ENCODE peak calls at places on chromosomes 16 and 17, in nine cellular contexts. X, U, L, Q, W, B, O, D and A are unnamed samples.

GRCh38 chr17:2852211-2852610 is 56.0 kb downstream of the RAP1GAP2 start:
- DNase-seq in X (no peak), U (no peak), L (no peak), Q (no peak), W (no peak), B (no peak), O (no peak), D (no peak), A (no peak)

GRCh38 chr16:59665618-59666220 is 931.6 kb upstream of the GOT2 start:
- DNase-seq in X (no peak), U (no peak), L (no peak), Q (no peak), W (no peak), B (no peak), O (no peak), D (no peak), A (no peak)

GRCh38 chr17:1750628-1751027 is 8.0 kb downstream of the SERPINF2 start:
- DNase-seq in X (no peak), U (no peak), L (no peak), Q (no peak), W (no peak), B (no peak), O (no peak), D (no peak), A (no peak)

GRCh38 chr16:19926449-19927390 is 42.1 kb upstream of the GPRC5B start:
- DNase-seq in X (no peak), U (no peak), L (no peak), Q (no peak), W (no peak), B (no peak), O (no peak), D (no peak), A (no peak)

GRCh38 chr16:72474511-72475123 is 302.7 kb upstream of the PMFBP1 start:
- DNase-seq in X (no peak), U (no peak), L (no peak), Q (no peak), W (no peak), B (no peak), O (no peak), D (no peak), A (no peak)

GRCh38 chr16:64478258-64478906 is 643.5 kb downstream of the CDH11 start:
- DNase-seq in X (no peak), U (peak), L (no peak), Q (no peak), W (no peak), B (no peak), O (no peak), D (no peak), A (no peak)

GRCh38 chr17:64276961-64277505 is 14.0 kb upstream of the TEX2 start:
- DNase-seq in X (no peak), U (no peak), L (no peak), Q (no peak), W (no peak), B (no peak), O (no peak), D (no peak), A (no peak)

GRCh38 chr16:24609740-24610420 is 70.5 kb downstream of the RBBP6 start:
- DNase-seq in X (no peak), U (peak), L (peak), Q (no peak), W (peak), B (no peak), O (peak), D (no peak), A (peak)

GRCh38 chr16:12260647-12261262 is 284.2 kb downstream of the SNX29 start:
- DNase-seq in X (no peak), U (peak), L (peak), Q (peak), W (no peak), B (no peak), O (peak), D (no peak), A (no peak)

GRCh38 chr17:74478369-74479100 is 12.1 kb downstream of the CD300A start:
- DNase-seq in X (no peak), U (peak), L (no peak), Q (no peak), W (no peak), B (peak), O (no peak), D (no peak), A (no peak)

GRCh38 chr17:10069301-10069700 is 129.1 kb downstream of the GAS7 start:
- DNase-seq in X (no peak), U (peak), L (peak), Q (no peak), W (peak), B (no peak), O (peak), D (no peak), A (peak)

GRCh38 chr16:84851192-84852127 is 31.7 kb downstream of the CRISPLD2 start:
- DNase-seq in X (no peak), U (no peak), L (no peak), Q (peak), W (no peak), B (no peak), O (no peak), D (no peak), A (no peak)

GRCh38 chr16:2163211-2163881 is 7.8 kb downstream of the TRAF7 start:
- DNase-seq in X (no peak), U (no peak), L (no peak), Q (no peak), W (no peak), B (no peak), O (no peak), D (no peak), A (peak)

GRCh38 chr17:61323696-61324539 is 75.7 kb upstream of the TBX2 start:
- DNase-seq in X (no peak), U (no peak), L (peak), Q (no peak), W (peak), B (no peak), O (no peak), D (no peak), A (no peak)

GRCh38 chr16:75764154-75764768 is 38.0 kb upstream of the CPHXL start:
- DNase-seq in X (peak), U (peak), L (peak), Q (peak), W (peak), B (peak), O (peak), D (no peak), A (no peak)

GRCh38 chr16:85027968-85028637 is 508 bp downstream of the KIAA0513 start:
- DNase-seq in X (no peak), U (peak), L (no peak), Q (no peak), W (no peak), B (no peak), O (no peak), D (no peak), A (no peak)

GRCh38 chr17:718075-718474 is 3.4 kb upstream of the VPS53 start:
- DNase-seq in X (no peak), U (no peak), L (no peak), Q (no peak), W (no peak), B (no peak), O (no peak), D (no peak), A (no peak)

GRCh38 chr17:29131814-29132682 is 48.1 kb downstream of the MYO18A start:
- DNase-seq in X (no peak), U (no peak), L (no peak), Q (no peak), W (peak), B (no peak), O (no peak), D (no peak), A (no peak)

GRCh38 chr17:13086142-13086769 is 68.4 kb upstream of the ELAC2 start:
- DNase-seq in X (no peak), U (no peak), L (no peak), Q (no peak), W (no peak), B (no peak), O (no peak), D (no peak), A (no peak)

GRCh38 chr17:45228121-45228941 is 6.6 kb downstream of the FMNL1 start:
- DNase-seq in X (peak), U (peak), L (no peak), Q (no peak), W (no peak), B (no peak), O (no peak), D (no peak), A (no peak)

GRCh38 chr17:45225964-45226530 is 4.4 kb downstream of the FMNL1 start:
- DNase-seq in X (peak), U (peak), L (peak), Q (no peak), W (no peak), B (peak), O (peak), D (no peak), A (no peak)

GRCh38 chr17:45226620-45227019 is 4.9 kb downstream of the FMNL1 start:
- DNase-seq in X (no peak), U (no peak), L (no peak), Q (no peak), W (no peak), B (no peak), O (no peak), D (no peak), A (no peak)

GRCh38 chr17:45227631-45228120 is 6.0 kb downstream of the FMNL1 start:
- DNase-seq in X (peak), U (no peak), L (no peak), Q (no peak), W (no peak), B (no peak), O (no peak), D (no peak), A (no peak)

GRCh38 chr17:45227101-45227591 is 5.5 kb downstream of the FMNL1 start:
- DNase-seq in X (peak), U (no peak), L (no peak), Q (no peak), W (no peak), B (peak), O (no peak), D (no peak), A (no peak)
- TF ChIP-seq POLR2A in X (peak), U (no peak), L (no peak), Q (no peak), W (no peak), B (no peak), O (no peak), D (no peak), A (no peak)

GRCh38 chr16:78099372-78100161 is at the start of gene WWOX:
- DNase-seq in X (peak), U (peak), L (peak), Q (peak), W (peak), B (peak), O (peak), D (peak), A (peak)
- TF ChIP-seq POLR2A in X (peak), U (peak), L (no peak), Q (peak), W (peak), B (no peak), O (no peak), D (no peak), A (no peak)

DNA sequence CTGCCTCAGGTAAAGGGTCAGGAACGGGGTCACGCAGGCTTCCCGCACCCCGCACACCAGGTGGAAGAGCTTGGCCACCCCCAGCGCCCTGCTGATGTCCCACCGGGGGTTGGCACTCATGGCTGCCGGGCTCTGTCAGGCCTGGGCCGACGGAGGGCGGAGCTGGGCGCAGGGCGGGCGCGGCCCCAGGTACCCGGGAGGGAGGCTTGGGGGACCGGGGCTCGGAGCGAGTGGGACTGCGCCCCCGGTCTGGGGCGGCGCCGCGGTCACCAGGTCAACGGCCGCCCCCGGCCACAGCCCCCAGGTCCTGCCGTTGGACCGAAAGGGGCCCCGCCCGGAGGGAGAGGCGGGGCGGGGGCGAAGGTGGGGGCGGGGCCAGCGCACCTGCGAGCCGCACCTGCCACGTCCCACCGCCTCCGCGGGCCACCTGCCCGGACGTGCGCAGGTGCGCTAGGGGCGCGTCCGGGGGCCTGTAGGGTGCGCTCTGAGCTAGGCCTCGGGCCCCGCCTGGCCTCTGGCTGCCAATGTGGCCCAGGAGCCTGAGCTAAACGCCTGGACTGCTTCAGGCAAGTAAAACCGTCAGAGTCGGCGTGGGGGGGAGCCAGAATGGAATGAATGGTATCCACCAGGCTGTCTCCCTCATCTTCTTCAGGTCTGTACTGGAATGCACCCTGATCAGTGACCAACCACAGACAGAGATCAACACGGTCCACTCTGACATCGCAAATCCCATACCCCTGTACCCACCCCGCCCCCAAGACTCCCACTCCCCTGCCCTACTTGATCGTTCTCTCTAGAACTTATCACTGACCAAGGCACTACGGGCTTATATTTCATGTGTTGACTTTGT is at the start of gene MFSD6L:
- DNase-seq in X (no peak), U (peak), L (no peak), Q (no peak), W (no peak), B (no peak), O (no peak), D (no peak), A (no peak)
- TF ChIP-seq POLR2A in X (peak), U (peak), L (no peak), Q (no peak), W (no peak), B (no peak), O (no peak), D (no peak), A (no peak)

GRCh38 chr16:790086-790485 is 1.7 kb downstream of the CHTF18 start:
- DNase-seq in X (no peak), U (no peak), L (no peak), Q (no peak), W (no peak), B (no peak), O (no peak), D (no peak), A (no peak)

GRCh38 chr16:787978-788398 is at the start of gene RPUSD1:
- DNase-seq in X (no peak), U (no peak), L (no peak), Q (no peak), W (no peak), B (peak), O (no peak), D (no peak), A (no peak)

GRCh38 chr16:787261-787966 is 767 bp downstream of the RPUSD1 start:
- DNase-seq in X (no peak), U (no peak), L (no peak), Q (no peak), W (no peak), B (no peak), O (no peak), D (no peak), A (no peak)

GRCh38 chr16:789451-789850 is 1.0 kb downstream of the CHTF18 start:
- DNase-seq in X (no peak), U (no peak), L (no peak), Q (no peak), W (no peak), B (no peak), O (no peak), D (no peak), A (no peak)

GRCh38 chr16:788399-789126 is at the start of gene CHTF18:
- DNase-seq in X (peak), U (peak), L (peak), Q (peak), W (peak), B (peak), O (peak), D (peak), A (peak)
- TF ChIP-seq POLR2A in X (no peak), U (no peak), L (no peak), Q (peak), W (peak), B (no peak), O (no peak), D (no peak), A (no peak)

GRCh38 chr16:30445408-30446202 is at the start of gene SEPHS2:
- DNase-seq in X (peak), U (peak), L (peak), Q (peak), W (peak), B (peak), O (peak), D (peak), A (peak)
- TF ChIP-seq POLR2A in X (peak), U (peak), L (peak), Q (peak), W (peak), B (peak), O (no peak), D (peak), A (peak)

GRCh38 chr16:3731126-3731935 is 14.0 kb upstream of the TRAP1 start:
- DNase-seq in X (no peak), U (no peak), L (no peak), Q (no peak), W (no peak), B (no peak), O (no peak), D (no peak), A (no peak)
- TF ChIP-seq POLR2A in X (no peak), U (no peak), L (no peak), Q (no peak), W (no peak), B (no peak), O (no peak), D (no peak), A (no peak)

DNA sequence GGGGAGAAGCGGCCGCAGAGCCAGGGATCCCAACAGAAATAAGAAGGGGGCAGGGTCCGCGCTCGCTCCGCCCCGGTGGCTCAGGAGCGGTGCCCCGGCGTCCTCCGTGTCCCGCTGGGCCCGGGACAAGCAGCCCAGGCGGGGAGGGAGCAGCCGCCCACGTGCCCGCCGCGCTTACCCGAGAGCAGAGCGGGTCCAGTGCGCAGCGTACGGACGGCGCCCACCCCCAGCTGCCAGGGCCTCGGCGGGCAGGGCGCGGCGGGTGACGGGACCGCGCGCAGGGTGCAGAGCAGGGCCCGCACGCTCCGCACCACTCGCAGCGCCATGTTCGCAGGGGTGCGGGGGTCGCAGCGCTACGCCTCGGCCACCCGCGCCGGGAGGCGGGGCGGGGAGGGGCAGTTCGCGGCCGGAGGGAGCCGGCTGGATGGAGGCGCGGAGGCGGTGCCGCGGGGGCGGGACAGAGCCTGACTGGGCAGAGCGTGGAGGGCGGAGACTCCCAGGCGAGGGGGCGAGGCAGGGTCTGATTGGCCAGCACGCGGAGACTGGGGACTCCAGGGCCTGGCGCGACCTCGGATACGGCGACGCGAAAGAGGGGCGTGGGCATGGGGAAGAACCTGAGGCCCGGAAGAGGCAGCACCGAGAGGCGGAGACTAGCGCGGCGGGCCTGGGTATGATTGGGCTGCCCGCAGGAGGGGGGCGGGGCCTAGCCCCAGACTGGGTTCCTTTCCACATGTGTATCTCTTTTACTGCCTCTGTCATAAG is at the start of gene GCSH:
- DNase-seq in X (peak), U (peak), L (peak), Q (peak), W (peak), B (peak), O (peak), D (peak), A (peak)
- TF ChIP-seq POLR2A in X (no peak), U (peak), L (no peak), Q (peak), W (peak), B (no peak), O (no peak), D (no peak), A (no peak)

DNA sequence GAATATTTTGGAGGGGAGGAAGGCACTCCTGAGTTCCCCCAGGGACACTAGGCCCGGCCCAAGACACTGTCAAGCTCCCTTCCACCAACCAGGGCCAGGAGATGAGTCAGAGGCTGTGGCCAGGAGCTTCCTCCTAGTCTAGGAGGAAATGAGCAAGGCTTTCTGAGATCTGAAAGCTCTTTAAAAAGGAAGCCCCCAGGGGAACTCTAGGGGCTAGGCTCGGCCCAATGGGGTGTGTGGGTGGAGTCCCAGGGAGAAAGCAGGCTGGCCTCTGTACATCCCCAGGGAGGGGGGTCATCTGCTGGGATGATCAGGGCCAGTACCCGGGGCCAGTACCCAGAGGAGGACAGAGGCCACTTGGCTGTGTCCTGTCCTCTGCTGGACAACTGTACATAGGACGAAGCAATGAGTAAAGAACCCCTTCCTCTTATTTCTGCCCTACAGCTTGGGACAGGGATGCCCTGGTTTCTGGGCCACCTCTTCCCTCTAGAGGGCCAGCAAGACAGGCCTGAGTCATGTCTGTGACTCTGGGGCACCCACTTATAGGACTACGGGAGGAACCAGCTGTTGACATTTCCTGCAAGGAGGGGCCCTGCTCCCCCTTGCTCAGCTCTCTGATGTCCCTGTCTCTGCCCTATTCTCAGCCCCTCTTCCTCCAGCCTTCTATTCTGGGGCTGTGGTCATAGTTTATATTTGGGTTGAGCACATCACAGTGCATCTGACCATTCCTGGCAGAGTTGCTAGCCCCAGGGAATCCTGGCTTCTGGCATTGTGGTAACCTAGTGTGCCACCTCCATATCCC is 2.7 kb downstream of the FHOD1 start:
- DNase-seq in X (peak), U (peak), L (peak), Q (peak), W (peak), B (peak), O (peak), D (no peak), A (no peak)
- TF ChIP-seq POLR2A in X (peak), U (no peak), L (no peak), Q (no peak), W (no peak), B (no peak), O (peak), D (no peak), A (no peak)

GRCh38 chr17:41650794-41651624 is 26.6 kb upstream of the KRT17 start:
- DNase-seq in X (no peak), U (no peak), L (no peak), Q (no peak), W (no peak), B (no peak), O (no peak), D (no peak), A (no peak)
- TF ChIP-seq POLR2A in X (no peak), U (peak), L (no peak), Q (no peak), W (no peak), B (no peak), O (no peak), D (no peak), A (no peak)

GRCh38 chr17:17567631-17568030 is 23.9 kb downstream of the PEMT start:
- DNase-seq in X (no peak), U (peak), L (peak), Q (no peak), W (peak), B (no peak), O (peak), D (no peak), A (no peak)
- TF ChIP-seq POLR2A in X (no peak), U (no peak), L (no peak), Q (no peak), W (no peak), B (no peak), O (no peak), D (no peak), A (no peak)